ENCODE peak calls at places on chromosomes 6 and 20, in seven cellular contexts. W is Panc1, X is mammary epithelial cell, A is tibial nerve, Y is fibroblast of mammary gland, Q is GM23338, Z is omental fat pad. J is an unnamed sample.

GRCh38 chr20:1935696-1936366 is 40.6 kb downstream of the SIRPA start:
- DNase-seq in X (no peak), W (no peak), Q (no peak), Y (no peak), Z (no peak), A (no peak), J (no peak)

GRCh38 chr6:165663736-165664552 is 903 bp upstream of the PDE10A start:
- DNase-seq in Z (no peak), Y (peak), X (peak), W (no peak), Q (peak), A (no peak), J (no peak)

GRCh38 chr20:23028377-23028776 is 6.7 kb upstream of the SSTR4 start:
- DNase-seq in X (no peak), Q (no peak), Z (no peak), W (no peak), A (no peak), Y (no peak), J (no peak)

GRCh38 chr6:1388081-1388926 is 1.1 kb upstream of the FOXF2 start:
- DNase-seq in X (no peak), Y (no peak), Q (peak), A (no peak), W (no peak), Z (no peak), J (peak)

GRCh38 chr6:163386329-163386910 is 28.1 kb upstream of the QKI start:
- DNase-seq in Y (peak), W (no peak), Z (no peak), A (no peak), Q (no peak), X (no peak), J (no peak)

GRCh38 chr6:128655978-128656498 is 135.6 kb upstream of the PTPRK start:
- DNase-seq in Y (peak), Z (no peak), Q (no peak), W (peak), A (no peak), X (peak), J (no peak)

GRCh38 chr6:140921366-140922226 is 1211.1 kb upstream of the GJE1 start:
- DNase-seq in W (peak), A (no peak), Z (no peak), Y (peak), X (peak), Q (peak), J (no peak)

GRCh38 chr6:111253999-111254778 is 166.9 kb downstream of the SLC16A10 start:
- DNase-seq in Q (peak), Y (no peak), A (no peak), X (no peak), W (no peak), Z (no peak), J (no peak)

GRCh38 chr6:31651602-31652191 is 764 bp downstream of the BAG6 start:
- DNase-seq in X (peak), Q (peak), W (no peak), A (peak), Z (no peak), Y (peak), J (peak)

GRCh38 chr6:112149719-112150263 is 62.4 kb downstream of the FAM229B start:
- DNase-seq in A (no peak), Y (peak), Z (no peak), Q (no peak), X (no peak), W (no peak), J (no peak)

GRCh38 chr6:117677553-117678131 is 2.4 kb downstream of the NUS1 start:
- DNase-seq in Z (no peak), Q (no peak), W (peak), X (peak), A (no peak), Y (peak), J (no peak)

GRCh38 chr6:150267686-150268561 is 100.9 kb upstream of the IYD start:
- DNase-seq in Y (peak), W (no peak), Q (peak), A (no peak), Z (no peak), X (peak), J (no peak)

GRCh38 chr20:58073945-58074920 is 154.2 kb downstream of the ANKRD60 start:
- DNase-seq in A (no peak), Z (no peak), Y (peak), Q (no peak), W (no peak), X (peak), J (no peak)

GRCh38 chr20:45229264-45230056 is 8.3 kb downstream of the SEMG2 start:
- DNase-seq in X (peak), W (no peak), Y (peak), Q (peak), A (no peak), Z (no peak), J (peak)

GRCh38 chr6:159968295-159969203 is at the start of gene IGF2R:
- DNase-seq in A (peak), X (peak), Y (peak), Q (peak), W (no peak), Z (peak), J (peak)

GRCh38 chr20:63101781-63102719 is 95.3 kb upstream of the BHLHE23 start:
- DNase-seq in Z (no peak), A (no peak), W (no peak), X (peak), Q (peak), Y (peak), J (peak)

GRCh38 chr6:38131527-38131965 is 312.0 kb downstream of the ZFAND3 start:
- DNase-seq in Z (no peak), W (no peak), Q (no peak), X (peak), A (no peak), Y (peak), J (no peak)

GRCh38 chr6:26329763-26330511 is 35.1 kb upstream of the BTN3A2 start:
- DNase-seq in Z (no peak), Y (peak), A (no peak), W (no peak), X (peak), Q (peak), J (no peak)

GRCh38 chr6:155314773-155315515 is 660 bp upstream of the TFB1M start:
- DNase-seq in Q (no peak), W (peak), A (peak), Y (peak), X (peak), Z (peak), J (peak)

GRCh38 chr20:57265649-57266250 is 691 bp downstream of the BMP7 start:
- DNase-seq in X (peak), A (no peak), Z (no peak), Q (peak), W (no peak), Y (peak), J (no peak)

GRCh38 chr20:55415567-55416142 is 589.7 kb downstream of the CBLN4 start:
- DNase-seq in X (peak), A (no peak), W (peak), Y (peak), Z (no peak), Q (peak), J (no peak)

GRCh38 chr20:7113577-7114466 is 346.3 kb downstream of the BMP2 start:
- DNase-seq in Y (peak), W (peak), X (peak), A (no peak), Z (no peak), Q (peak), J (no peak)

GRCh38 chr20:44664127-44664526 is 12.6 kb upstream of the ADA start:
- DNase-seq in A (no peak), W (no peak), Z (no peak), Y (no peak), Q (no peak), X (no peak), J (no peak)

GRCh38 chr20:13220194-13220856 is 749 bp upstream of the ISM1 start:
- DNase-seq in Z (no peak), Y (peak), A (peak), X (peak), Q (peak), W (no peak), J (peak)

GRCh38 chr20:4247261-4247660 is 231.9 kb upstream of the RNF24 start:
- DNase-seq in Q (no peak), X (no peak), W (no peak), Y (no peak), A (no peak), Z (no peak), J (no peak)

GRCh38 chr20:62936996-62937352 is 973 bp upstream of the GID8 start:
- DNase-seq in Q (no peak), A (no peak), Y (peak), Z (no peak), X (peak), W (no peak), J (no peak)

GRCh38 chr6:113288409-113288808 is 568.7 kb upstream of the MARCKS start:
- DNase-seq in X (no peak), W (no peak), A (no peak), Z (no peak), Y (no peak), Q (no peak), J (no peak)

GRCh38 chr6:56243518-56244070 is 3.8 kb downstream of the COL21A1 start:
- DNase-seq in Z (no peak), W (no peak), Y (no peak), X (no peak), Q (no peak), A (no peak), J (peak)

GRCh38 chr20:38326309-38326708 is 20.0 kb upstream of the LBP start:
- DNase-seq in X (no peak), Y (no peak), W (no peak), Q (no peak), Z (no peak), A (no peak), J (no peak)

GRCh38 chr20:16708590-16708989 is 21.2 kb upstream of the SNRPB2 start:
- DNase-seq in Q (no peak), A (no peak), X (no peak), Z (no peak), Y (no peak), W (no peak), J (no peak)

GRCh38 chr6:155050311-155050710 is 55.2 kb downstream of the TIAM2 start:
- DNase-seq in Z (no peak), W (no peak), X (peak), A (no peak), Y (no peak), Q (no peak), J (peak)

GRCh38 chr6:116221931-116222330 is 31.9 kb downstream of the TSPYL4 start:
- DNase-seq in Y (no peak), X (no peak), W (no peak), A (no peak), Q (no peak), Z (no peak), J (no peak)

GRCh38 chr6:17624396-17624795 is 24.3 kb downstream of the FAM8A1 start:
- DNase-seq in Y (no peak), W (no peak), Z (no peak), A (no peak), Q (no peak), X (no peak), J (no peak)

GRCh38 chr6:66496659-66497058 is 789.6 kb upstream of the EYS start:
- DNase-seq in Z (no peak), Q (peak), X (no peak), Y (peak), W (peak), A (no peak), J (no peak)
- TF ChIP-seq CTCF in Z (no peak), Q (peak), X (no peak), Y (peak), W (peak), A (no peak), J (no peak)

DNA sequence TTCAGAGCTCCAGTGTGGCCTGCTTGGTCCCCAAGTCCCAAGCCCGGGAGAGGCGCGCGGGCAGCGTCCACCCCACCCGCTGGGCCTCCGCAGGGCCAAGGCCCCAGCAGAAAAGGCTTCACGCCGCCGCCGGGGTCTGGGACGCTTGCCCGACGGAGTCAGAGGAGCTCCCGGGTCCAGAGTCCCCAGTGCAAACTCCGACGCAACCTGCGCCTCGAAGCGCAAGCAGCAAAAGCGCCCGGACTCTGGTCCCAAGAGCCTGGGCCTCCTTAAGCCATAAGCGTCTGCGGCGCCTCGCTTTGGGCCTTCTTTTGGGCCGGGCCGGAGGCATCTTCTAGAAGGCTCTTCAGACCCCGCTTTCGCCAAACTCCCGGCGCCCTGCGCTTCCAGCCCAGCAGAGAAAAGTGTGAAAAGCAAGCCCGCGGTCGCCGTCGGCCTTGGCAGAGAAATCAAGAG is 1.4 kb downstream of the TBX18 start:
- DNase-seq in Z (no peak), A (peak), Y (no peak), Q (peak), X (no peak), W (no peak), J (no peak)
- TF ChIP-seq CTCF in Z (no peak), A (no peak), Y (no peak), Q (no peak), X (no peak), W (no peak), J (no peak)

GRCh38 chr20:33918662-33919061 is 75.0 kb upstream of the RALY start:
- DNase-seq in Y (no peak), Z (no peak), X (no peak), A (no peak), W (no peak), Q (no peak), J (no peak)

GRCh38 chr20:33914871-33915270 is 78.8 kb upstream of the RALY start:
- DNase-seq in A (no peak), Z (no peak), Y (peak), Q (no peak), X (peak), W (peak), J (peak)

GRCh38 chr20:33917813-33918525 is 75.7 kb upstream of the RALY start:
- DNase-seq in A (no peak), Q (no peak), X (no peak), Y (no peak), Z (no peak), W (no peak), J (no peak)

GRCh38 chr20:33919653-33920052 is 74.1 kb upstream of the RALY start:
- DNase-seq in A (no peak), W (no peak), Z (no peak), Y (no peak), X (no peak), Q (no peak), J (no peak)

DNA sequence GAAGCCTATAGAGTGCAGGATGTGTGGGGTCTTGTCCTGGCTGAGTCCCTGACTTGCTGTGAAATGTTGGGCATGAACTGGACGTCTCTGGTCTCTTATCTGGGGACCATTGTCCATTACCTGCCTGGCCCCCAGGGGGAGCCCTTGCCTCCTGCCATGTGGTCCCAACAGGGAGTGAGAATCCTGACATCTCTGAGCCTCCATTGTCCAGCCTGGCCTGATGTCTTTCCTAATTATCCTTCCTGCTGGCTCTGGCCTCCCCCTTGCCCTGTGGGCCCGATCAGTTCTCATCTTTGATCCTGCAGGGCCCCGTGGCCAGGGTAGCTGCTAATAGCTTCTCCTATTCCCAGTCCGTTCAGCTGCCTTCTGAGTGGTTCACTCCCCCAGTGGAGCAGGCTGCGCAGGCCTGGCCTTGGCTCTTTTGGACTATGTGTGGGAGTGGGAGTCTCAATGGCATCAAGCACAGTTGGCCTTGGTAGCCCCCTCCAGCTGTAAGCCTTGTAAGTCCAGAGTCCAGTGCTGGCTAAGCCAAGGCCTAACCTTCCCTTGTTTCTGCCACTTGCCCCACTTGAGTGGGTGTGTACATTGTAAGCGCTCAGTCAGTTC is 77.9 kb upstream of the RALY start:
- DNase-seq in W (peak), Q (peak), A (no peak), Z (no peak), X (peak), Y (no peak), J (peak)
- TF ChIP-seq CTCF in W (peak), Q (peak), A (peak), Z (no peak), X (peak), Y (peak), J (peak)

GRCh38 chr6:162181741-162182401 is 545.7 kb downstream of the PRKN start:
- DNase-seq in Z (no peak), X (no peak), W (no peak), Q (no peak), Y (peak), A (no peak), J (no peak)

GRCh38 chr6:162178266-162178665 is 549.3 kb downstream of the PRKN start:
- DNase-seq in Q (no peak), W (no peak), Z (no peak), X (no peak), Y (no peak), A (no peak), J (no peak)

GRCh38 chr6:162178666-162179065 is 548.9 kb downstream of the PRKN start:
- DNase-seq in Z (no peak), W (no peak), X (no peak), Q (no peak), A (no peak), Y (no peak), J (no peak)

GRCh38 chr6:162179196-162179951 is 548.2 kb downstream of the PRKN start:
- DNase-seq in Z (no peak), X (no peak), Y (no peak), Q (no peak), A (no peak), W (no peak), J (no peak)

DNA sequence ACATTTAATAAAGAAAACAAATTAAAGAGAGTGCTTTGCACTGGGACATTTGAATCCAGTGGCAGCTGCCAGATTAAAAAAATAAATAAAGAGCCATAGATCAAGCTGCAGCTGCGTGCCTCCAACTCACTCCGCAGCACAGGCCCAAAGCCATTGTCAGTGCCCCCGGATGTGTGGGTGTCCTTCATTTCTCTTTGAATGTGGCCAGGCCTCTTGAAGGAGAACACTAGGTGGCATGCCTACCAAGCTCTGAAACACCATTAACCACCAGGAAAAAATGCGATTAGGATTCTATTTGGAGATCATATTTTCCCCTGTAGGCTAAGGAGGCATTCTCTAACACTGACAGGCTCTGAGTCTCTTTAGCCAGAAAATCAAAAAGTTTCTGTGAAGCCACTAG is 549.8 kb downstream of the PRKN start:
- DNase-seq in Z (no peak), W (no peak), X (no peak), Y (peak), A (no peak), Q (peak), J (no peak)
- TF ChIP-seq CTCF in Z (no peak), W (peak), X (peak), Y (peak), A (peak), Q (peak), J (no peak)

GRCh38 chr6:130760006-130760405 is 67.2 kb upstream of the SMLR1 start:
- DNase-seq in X (peak), Z (no peak), W (no peak), Q (peak), A (no peak), Y (peak), J (no peak)
- TF ChIP-seq CTCF in X (peak), Z (no peak), W (peak), Q (peak), A (no peak), Y (peak), J (no peak)

GRCh38 chr6:71510856-71511255 is 222.2 kb downstream of the OGFRL1 start:
- DNase-seq in A (no peak), Y (no peak), X (no peak), Q (no peak), W (no peak), Z (no peak), J (no peak)

GRCh38 chr6:71509142-71509541 is 220.5 kb downstream of the OGFRL1 start:
- DNase-seq in Q (no peak), W (no peak), Y (no peak), X (no peak), A (no peak), Z (no peak), J (no peak)

GRCh38 chr6:71513036-71513435 is 224.4 kb downstream of the OGFRL1 start:
- DNase-seq in Z (no peak), X (no peak), Y (no peak), Q (no peak), A (no peak), W (no peak), J (no peak)

GRCh38 chr6:71512256-71512655 is 223.6 kb downstream of the OGFRL1 start:
- DNase-seq in W (no peak), A (no peak), Z (no peak), Y (no peak), Q (no peak), X (no peak), J (no peak)

GRCh38 chr6:71510057-71510713 is 221.6 kb downstream of the OGFRL1 start:
- DNase-seq in Z (no peak), Y (peak), X (peak), W (no peak), Q (peak), A (no peak), J (peak)
- TF ChIP-seq CTCF in Z (peak), Y (peak), X (peak), W (peak), Q (peak), A (peak), J (peak)

DNA sequence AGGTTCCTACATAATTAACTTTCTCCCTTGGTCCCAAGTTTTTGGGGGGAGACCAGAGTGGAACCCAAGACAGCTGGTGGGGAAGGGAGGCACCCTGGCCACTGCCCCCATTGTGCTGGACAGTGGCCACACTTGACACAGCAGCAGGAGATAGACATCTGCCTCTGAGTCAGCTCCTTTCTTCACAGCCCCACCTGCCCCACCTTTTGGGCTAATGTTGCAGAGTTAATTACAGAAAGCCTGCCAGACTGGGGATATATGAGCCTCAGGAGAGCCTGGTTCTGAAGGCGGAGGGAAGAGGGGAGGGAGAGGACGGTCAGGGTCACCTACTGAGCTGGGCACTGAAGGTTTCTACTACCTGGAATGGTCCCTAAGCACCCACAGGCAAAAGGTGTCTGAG is 50.6 kb downstream of the MAFB start:
- DNase-seq in Q (no peak), A (no peak), W (no peak), Z (no peak), Y (no peak), X (no peak), J (no peak)
- TF ChIP-seq CTCF in Q (no peak), A (no peak), W (no peak), Z (no peak), Y (no peak), X (no peak), J (no peak)

GRCh38 chr6:11298651-11299420 is 66.4 kb upstream of the NEDD9 start:
- DNase-seq in A (no peak), Z (no peak), W (no peak), Q (peak), X (no peak), Y (no peak), J (no peak)
- TF ChIP-seq CTCF in A (no peak), Z (no peak), W (no peak), Q (no peak), X (no peak), Y (no peak), J (no peak)

DNA sequence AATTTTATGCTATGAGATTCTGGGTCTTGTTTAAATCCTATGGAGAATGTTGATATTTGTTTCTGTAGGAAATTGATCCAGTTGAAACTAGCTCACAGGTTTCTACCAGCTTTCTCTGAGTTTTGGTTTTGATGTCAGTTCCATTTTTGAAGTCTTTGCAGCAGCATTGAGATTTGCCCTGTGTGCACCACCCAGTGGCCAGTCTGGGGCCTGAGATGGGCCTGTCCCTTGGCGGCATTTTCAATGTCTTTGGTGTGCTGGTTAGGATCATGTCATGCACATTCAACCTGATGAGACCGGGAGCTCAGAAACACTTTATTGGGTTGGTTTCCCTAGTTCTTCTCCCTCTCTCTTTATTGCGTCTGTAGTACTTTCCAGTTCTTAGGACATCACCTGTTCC is 395.2 kb upstream of the MAP3K7 start:
- DNase-seq in Q (peak), X (no peak), Y (no peak), Z (no peak), A (no peak), W (no peak), J (no peak)
- TF ChIP-seq CTCF in Q (peak), X (peak), Y (no peak), Z (no peak), A (no peak), W (no peak), J (no peak)

J was measured in GM13976.